ENCODE peak calls at places on chromosomes 5 and 9, in seven cellular contexts. E is stimulated activated CD4-positive, alpha-beta T cell treated with anti-CD3 and anti-CD28 coated beads, Interleukin-1b, Interleukin-23, amount 100 ng/mL, for 4 hours; A is posterior vena cava; D is cardiac fibroblast; H is NB4; X is activated T-cell treated with anti-CD3 and anti-CD28 coated beads, Interleukin-2, amount 50 U/mL, for 72 hours; B is AG08396. K is an unnamed sample.

GRCh38 chr5:36066001-36066539 is 612 bp downstream of the UGT3A2 start:
- DNase-seq in H (no peak), B (no peak), E (no peak), D (no peak), A (no peak), X (no peak), K (no peak)

GRCh38 chr9:1647776-1648175 is 367.4 kb upstream of the SMARCA2 start:
- DNase-seq in D (no peak), B (no peak), A (no peak), X (no peak), E (no peak), H (no peak), K (no peak)

GRCh38 chr9:115997923-115998322 is 155.7 kb upstream of the PAPPA start:
- DNase-seq in X (no peak), E (no peak), A (no peak), D (peak; percentile 82), H (no peak), B (no peak), K (no peak)

GRCh38 chr5:68343421-68343826 is 127.9 kb downstream of the PIK3R1 start:
- DNase-seq in E (no peak), H (no peak), X (peak; percentile 29), B (peak; percentile 76), A (no peak), D (peak; percentile 90), K (no peak)

GRCh38 chr5:124976086-124976485 is 229.6 kb upstream of the ZNF608 start:
- DNase-seq in B (no peak), H (no peak), D (no peak), A (no peak), X (no peak), E (no peak), K (no peak)

GRCh38 chr5:106392766-106393165 is 1278.0 kb downstream of the EFNA5 start:
- DNase-seq in B (no peak), X (no peak), A (no peak), H (no peak), E (no peak), D (no peak), K (no peak)

GRCh38 chr9:36834736-36835135 is 199.3 kb downstream of the PAX5 start:
- DNase-seq in H (no peak), E (no peak), X (no peak), B (no peak), A (peak; percentile 13), D (no peak), K (no peak)

GRCh38 chr5:58459276-58459859 is 518 bp downstream of the PLK2 start:
- DNase-seq in B (peak; percentile 24), E (no peak), A (peak; percentile 84), D (peak; percentile 67), H (no peak), X (no peak), K (no peak)

GRCh38 chr9:120396418-120396817 is 183.5 kb downstream of the CDK5RAP2 start:
- DNase-seq in H (no peak), E (no peak), B (no peak), A (no peak), D (no peak), X (no peak), K (no peak)

GRCh38 chr5:10564838-10565784 is 1.2 kb downstream of the ANKRD33B start:
- DNase-seq in X (peak; percentile 41), E (no peak), B (peak; percentile 31), D (no peak), A (peak; percentile 83), H (peak; percentile 59), K (no peak)

GRCh38 chr5:102481044-102481715 is 17.6 kb downstream of the SLCO6A1 start:
- DNase-seq in X (no peak), H (no peak), E (no peak), B (no peak), A (no peak), D (peak; percentile 12), K (no peak)

GRCh38 chr9:122338989-122339388 is 31.8 kb upstream of the PTGS1 start:
- DNase-seq in A (no peak), B (peak; percentile 46), D (no peak), E (no peak), X (no peak), H (no peak), K (no peak)

GRCh38 chr5:26981750-26982149 is 56.6 kb downstream of the CDH9 start:
- DNase-seq in B (no peak), H (no peak), A (no peak), E (no peak), D (no peak), X (no peak), K (no peak)

GRCh38 chr5:88785396-88786216 is 97.4 kb downstream of the MEF2C start:
- DNase-seq in B (peak; percentile 66), X (no peak), E (no peak), D (peak; percentile 95), A (no peak), H (no peak), K (peak; percentile 53)

GRCh38 chr5:95857185-95857945 is 34.8 kb upstream of the GLRX start:
- DNase-seq in E (no peak), X (no peak), D (peak; percentile 90), B (peak; percentile 81), A (peak; percentile 94), H (no peak), K (no peak)

GRCh38 chr5:148268556-148268955 is at the start of gene SPINK13:
- DNase-seq in X (no peak), D (peak; percentile 54), B (peak; percentile 35), H (peak; percentile 1), A (no peak), E (no peak), K (peak; percentile 4)

GRCh38 chr9:36396985-36397384 is 3.1 kb downstream of the RNF38 start:
- DNase-seq in D (no peak), X (no peak), E (no peak), A (no peak), H (peak; percentile 60), B (no peak), K (no peak)

GRCh38 chr5:79318935-79319614 is 83.1 kb downstream of the JMY start:
- DNase-seq in E (no peak), A (no peak), D (peak; percentile 75), H (peak; percentile 21), X (no peak), B (peak; percentile 73), K (no peak)

GRCh38 chr5:159242153-159242552 is 20.9 kb upstream of the UBLCP1 start:
- DNase-seq in D (no peak), X (no peak), A (no peak), B (no peak), E (no peak), H (no peak), K (no peak)

GRCh38 chr9:77454668-77455067 is 193.5 kb downstream of the GNA14 start:
- DNase-seq in E (no peak), D (no peak), X (no peak), B (no peak), H (no peak), A (no peak), K (no peak)

GRCh38 chr9:3962467-3962866 is 337.4 kb downstream of the GLIS3 start:
- DNase-seq in E (no peak), D (peak; percentile 56), H (no peak), B (peak; percentile 17), A (no peak), X (no peak), K (no peak)

GRCh38 chr9:18596920-18597319 is 123.0 kb downstream of the ADAMTSL1 start:
- DNase-seq in B (no peak), D (peak; percentile 55), X (no peak), E (no peak), A (no peak), H (peak; percentile 22), K (no peak)

K was measured in HS-27A.